ENCODE peak calls at places on chromosomes 11 and 22, in seven cellular contexts. One of them, this sample, is unnamed. For H3K36me3, the result is how much of the 10 kb centered on the place peaks cover.

GRCh38 chr11:128511712-128512111 is 75.6 kb downstream of the ETS1 start:
- DNase-seq in mammary epithelial cell: no peak
- DNase-seq in left ventricle myocardium inferior: no peak
- DNase-seq in brain microvascular endothelial cell: no peak
- DNase-seq in GM12878: no peak
- DNase-seq in Panc1: no peak
- DNase-seq in transverse colon: no peak
- DNase-seq in this sample: peak

GRCh38 chr11:59847620-59848019 is 2.3 kb upstream of the CBLIF start:
- DNase-seq in mammary epithelial cell: no peak
- DNase-seq in left ventricle myocardium inferior: no peak
- DNase-seq in brain microvascular endothelial cell: no peak
- DNase-seq in GM12878: no peak
- DNase-seq in Panc1: no peak
- DNase-seq in transverse colon: no peak
- DNase-seq in this sample: no peak

GRCh38 chr11:4093519-4094347 is 866 bp upstream of the RRM1 start:
- DNase-seq in mammary epithelial cell: no peak
- DNase-seq in left ventricle myocardium inferior: no peak
- DNase-seq in brain microvascular endothelial cell: no peak
- DNase-seq in GM12878: no peak
- DNase-seq in Panc1: no peak
- DNase-seq in transverse colon: no peak
- DNase-seq in this sample: no peak

GRCh38 chr22:29014301-29014700 is 47.3 kb downstream of the C22orf31 start:
- DNase-seq in mammary epithelial cell: no peak
- DNase-seq in left ventricle myocardium inferior: no peak
- DNase-seq in brain microvascular endothelial cell: no peak
- DNase-seq in GM12878: no peak
- DNase-seq in Panc1: no peak
- DNase-seq in transverse colon: no peak
- DNase-seq in this sample: no peak

GRCh38 chr11:64677441-64678023 is 45.5 kb downstream of the NRXN2 start:
- DNase-seq in mammary epithelial cell: no peak
- DNase-seq in left ventricle myocardium inferior: no peak
- DNase-seq in brain microvascular endothelial cell: no peak
- DNase-seq in GM12878: no peak
- DNase-seq in Panc1: no peak
- DNase-seq in transverse colon: no peak
- DNase-seq in this sample: no peak

GRCh38 chr11:2234963-2235362 is 35.4 kb downstream of the ASCL2 start:
- DNase-seq in mammary epithelial cell: no peak
- DNase-seq in left ventricle myocardium inferior: no peak
- DNase-seq in brain microvascular endothelial cell: no peak
- DNase-seq in GM12878: no peak
- DNase-seq in Panc1: no peak
- DNase-seq in transverse colon: no peak
- DNase-seq in this sample: no peak

GRCh38 chr22:37501610-37502341 is 15.6 kb upstream of the MFNG start:
- DNase-seq in mammary epithelial cell: peak
- DNase-seq in left ventricle myocardium inferior: peak
- DNase-seq in brain microvascular endothelial cell: peak
- DNase-seq in GM12878: no peak
- DNase-seq in Panc1: no peak
- DNase-seq in transverse colon: peak
- DNase-seq in this sample: peak

GRCh38 chr11:123430736-123431356 is 777 bp downstream of the GRAMD1B start:
- DNase-seq in mammary epithelial cell: peak
- DNase-seq in left ventricle myocardium inferior: peak
- DNase-seq in brain microvascular endothelial cell: peak
- DNase-seq in GM12878: no peak
- DNase-seq in Panc1: no peak
- DNase-seq in transverse colon: peak
- DNase-seq in this sample: peak

GRCh38 chr11:45896392-45897068 is 10.5 kb downstream of the FREY1 start:
- DNase-seq in mammary epithelial cell: no peak
- DNase-seq in left ventricle myocardium inferior: no peak
- DNase-seq in brain microvascular endothelial cell: no peak
- DNase-seq in GM12878: no peak
- DNase-seq in Panc1: no peak
- DNase-seq in transverse colon: no peak
- DNase-seq in this sample: no peak

GRCh38 chr22:46035380-46035741 is 58.4 kb upstream of the WNT7B start:
- DNase-seq in mammary epithelial cell: no peak
- DNase-seq in left ventricle myocardium inferior: no peak
- DNase-seq in brain microvascular endothelial cell: no peak
- DNase-seq in GM12878: no peak
- DNase-seq in Panc1: no peak
- DNase-seq in transverse colon: no peak
- DNase-seq in this sample: no peak

GRCh38 chr11:10564030-10564429 is 4.4 kb downstream of the LYVE1 start:
- DNase-seq in mammary epithelial cell: no peak
- DNase-seq in left ventricle myocardium inferior: no peak
- DNase-seq in brain microvascular endothelial cell: no peak
- DNase-seq in GM12878: no peak
- DNase-seq in Panc1: no peak
- DNase-seq in transverse colon: no peak
- DNase-seq in this sample: no peak

GRCh38 chr11:128779036-128779435 is 85.2 kb downstream of the FLI1 start:
- DNase-seq in mammary epithelial cell: no peak
- DNase-seq in left ventricle myocardium inferior: no peak
- DNase-seq in brain microvascular endothelial cell: peak
- DNase-seq in GM12878: no peak
- DNase-seq in Panc1: no peak
- DNase-seq in transverse colon: no peak
- DNase-seq in this sample: no peak

GRCh38 chr11:84249344-84250135 is 963.4 kb upstream of the CCDC90B start:
- DNase-seq in mammary epithelial cell: no peak
- DNase-seq in left ventricle myocardium inferior: no peak
- DNase-seq in brain microvascular endothelial cell: no peak
- DNase-seq in GM12878: peak
- DNase-seq in Panc1: no peak
- DNase-seq in transverse colon: no peak
- DNase-seq in this sample: no peak

GRCh38 chr22:43563571-43563970 is 151.8 kb downstream of the MPPED1 start:
- DNase-seq in mammary epithelial cell: no peak
- DNase-seq in left ventricle myocardium inferior: no peak
- DNase-seq in brain microvascular endothelial cell: no peak
- DNase-seq in GM12878: no peak
- DNase-seq in Panc1: no peak
- DNase-seq in transverse colon: no peak
- DNase-seq in this sample: no peak

GRCh38 chr11:73249304-73249703 is 22.8 kb upstream of the P2RY6 start:
- DNase-seq in mammary epithelial cell: peak
- DNase-seq in left ventricle myocardium inferior: no peak
- DNase-seq in brain microvascular endothelial cell: no peak
- DNase-seq in GM12878: peak
- DNase-seq in Panc1: no peak
- DNase-seq in transverse colon: peak
- DNase-seq in this sample: no peak

GRCh38 chr11:62444271-62444833 is 25.5 kb downstream of the SCGB1A1 start:
- DNase-seq in mammary epithelial cell: no peak
- DNase-seq in left ventricle myocardium inferior: peak
- DNase-seq in brain microvascular endothelial cell: peak
- DNase-seq in GM12878: peak
- DNase-seq in Panc1: no peak
- DNase-seq in transverse colon: peak
- DNase-seq in this sample: peak

GRCh38 chr11:121763526-121763925 is 310.8 kb upstream of the SORL1-AS1 start:
- DNase-seq in mammary epithelial cell: no peak
- DNase-seq in left ventricle myocardium inferior: no peak
- DNase-seq in brain microvascular endothelial cell: no peak
- DNase-seq in GM12878: peak
- DNase-seq in Panc1: no peak
- DNase-seq in transverse colon: no peak
- DNase-seq in this sample: no peak

GRCh38 chr11:66970808-66971442 is 4.2 kb upstream of the C11orf86 start:
- DNase-seq in mammary epithelial cell: peak
- DNase-seq in left ventricle myocardium inferior: no peak
- DNase-seq in brain microvascular endothelial cell: peak
- DNase-seq in GM12878: no peak
- DNase-seq in Panc1: peak
- DNase-seq in transverse colon: peak
- DNase-seq in this sample: peak

GRCh38 chr11:13046626-13047570 is 37.8 kb downstream of the RASSF10 start:
- DNase-seq in mammary epithelial cell: no peak
- DNase-seq in left ventricle myocardium inferior: no peak
- DNase-seq in brain microvascular endothelial cell: no peak
- DNase-seq in GM12878: no peak
- DNase-seq in Panc1: no peak
- DNase-seq in transverse colon: no peak
- DNase-seq in this sample: no peak

GRCh38 chr22:33000342-33001280 is 57.6 kb downstream of the SYN3 start:
- DNase-seq in mammary epithelial cell: peak
- DNase-seq in left ventricle myocardium inferior: peak
- DNase-seq in brain microvascular endothelial cell: peak
- DNase-seq in GM12878: no peak
- DNase-seq in Panc1: peak
- DNase-seq in transverse colon: peak
- DNase-seq in this sample: peak

GRCh38 chr11:116333193-116333592 is 439.6 kb downstream of the BUD13 start:
- DNase-seq in mammary epithelial cell: no peak
- DNase-seq in left ventricle myocardium inferior: no peak
- DNase-seq in brain microvascular endothelial cell: no peak
- DNase-seq in GM12878: no peak
- DNase-seq in Panc1: no peak
- DNase-seq in transverse colon: no peak
- DNase-seq in this sample: no peak

GRCh38 chr22:27107824-27108223 is 450.4 kb downstream of the MIAT start:
- DNase-seq in mammary epithelial cell: peak
- DNase-seq in left ventricle myocardium inferior: peak
- DNase-seq in brain microvascular endothelial cell: peak
- DNase-seq in GM12878: no peak
- DNase-seq in Panc1: no peak
- DNase-seq in transverse colon: peak
- DNase-seq in this sample: peak

GRCh38 chr11:2579315-2580060 is 120.3 kb downstream of the KCNQ1OT1 start:
- DNase-seq in mammary epithelial cell: no peak
- DNase-seq in left ventricle myocardium inferior: peak
- DNase-seq in brain microvascular endothelial cell: no peak
- DNase-seq in GM12878: no peak
- DNase-seq in Panc1: no peak
- DNase-seq in transverse colon: no peak
- DNase-seq in this sample: no peak

GRCh38 chr11:133907216-133907615 is 49.6 kb downstream of the IGSF9B start:
- DNase-seq in mammary epithelial cell: no peak
- DNase-seq in left ventricle myocardium inferior: no peak
- DNase-seq in brain microvascular endothelial cell: no peak
- DNase-seq in GM12878: no peak
- DNase-seq in Panc1: no peak
- DNase-seq in transverse colon: no peak
- DNase-seq in this sample: no peak

GRCh38 chr22:42404266-42404665 is 27.9 kb downstream of the NFAM1 start:
- DNase-seq in mammary epithelial cell: no peak
- DNase-seq in left ventricle myocardium inferior: no peak
- DNase-seq in brain microvascular endothelial cell: no peak
- DNase-seq in GM12878: no peak
- DNase-seq in Panc1: no peak
- DNase-seq in transverse colon: no peak
- DNase-seq in this sample: no peak

GRCh38 chr22:23183107-23183698 is 2.9 kb downstream of the BCR start:
- DNase-seq in mammary epithelial cell: peak
- DNase-seq in left ventricle myocardium inferior: peak
- DNase-seq in brain microvascular endothelial cell: peak
- DNase-seq in GM12878: no peak
- DNase-seq in Panc1: no peak
- DNase-seq in transverse colon: peak
- DNase-seq in this sample: peak
- H3K4me3 ChIP-seq in mammary epithelial cell: peak
- H3K4me3 ChIP-seq in left ventricle myocardium inferior: peak
- H3K4me3 ChIP-seq in brain microvascular endothelial cell: peak
- H3K4me3 ChIP-seq in GM12878: peak
- H3K4me3 ChIP-seq in Panc1: peak
- H3K4me3 ChIP-seq in transverse colon: peak
- H3K4me3 ChIP-seq in this sample: peak

DNA sequence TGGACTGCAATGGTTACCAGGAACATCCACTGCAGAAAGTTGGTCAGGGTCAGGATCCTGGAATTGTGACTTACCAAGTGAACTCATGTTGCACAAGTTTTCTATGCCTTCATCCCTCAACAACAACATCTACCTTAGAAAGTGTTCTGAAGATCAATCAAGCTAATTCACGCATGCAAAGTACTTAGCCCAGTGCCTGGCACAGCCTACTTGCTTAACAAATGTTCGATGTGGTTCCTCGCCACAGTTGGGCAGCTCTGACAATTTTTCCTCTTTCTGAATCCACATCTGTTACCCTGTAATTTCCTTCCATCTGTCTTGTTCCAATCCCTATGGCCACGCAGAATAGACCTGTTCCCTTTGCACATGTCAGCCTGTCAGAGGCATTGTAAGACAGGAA is 1415.1 kb downstream of the TBC1D22A start:
- DNase-seq in mammary epithelial cell: no peak
- DNase-seq in left ventricle myocardium inferior: no peak
- DNase-seq in brain microvascular endothelial cell: no peak
- DNase-seq in GM12878: no peak
- DNase-seq in Panc1: no peak
- DNase-seq in transverse colon: no peak
- DNase-seq in this sample: no peak
- H3K36me3 ChIP-seq in mammary epithelial cell: under half
- H3K36me3 ChIP-seq in left ventricle myocardium inferior: under half
- H3K36me3 ChIP-seq in brain microvascular endothelial cell: under half
- H3K36me3 ChIP-seq in GM12878: under half
- H3K36me3 ChIP-seq in Panc1: under half
- H3K36me3 ChIP-seq in transverse colon: under half
- H3K36me3 ChIP-seq in this sample: under half

GRCh38 chr11:96294289-96294688 is 48.7 kb downstream of the MAML2 start:
- DNase-seq in mammary epithelial cell: no peak
- DNase-seq in left ventricle myocardium inferior: no peak
- DNase-seq in brain microvascular endothelial cell: no peak
- DNase-seq in GM12878: no peak
- DNase-seq in Panc1: no peak
- DNase-seq in transverse colon: no peak
- DNase-seq in this sample: no peak
- H3K4me3 ChIP-seq in mammary epithelial cell: no peak
- H3K4me3 ChIP-seq in left ventricle myocardium inferior: peak
- H3K4me3 ChIP-seq in brain microvascular endothelial cell: no peak
- H3K4me3 ChIP-seq in GM12878: peak
- H3K4me3 ChIP-seq in Panc1: no peak
- H3K4me3 ChIP-seq in transverse colon: no peak
- H3K4me3 ChIP-seq in this sample: no peak

DNA sequence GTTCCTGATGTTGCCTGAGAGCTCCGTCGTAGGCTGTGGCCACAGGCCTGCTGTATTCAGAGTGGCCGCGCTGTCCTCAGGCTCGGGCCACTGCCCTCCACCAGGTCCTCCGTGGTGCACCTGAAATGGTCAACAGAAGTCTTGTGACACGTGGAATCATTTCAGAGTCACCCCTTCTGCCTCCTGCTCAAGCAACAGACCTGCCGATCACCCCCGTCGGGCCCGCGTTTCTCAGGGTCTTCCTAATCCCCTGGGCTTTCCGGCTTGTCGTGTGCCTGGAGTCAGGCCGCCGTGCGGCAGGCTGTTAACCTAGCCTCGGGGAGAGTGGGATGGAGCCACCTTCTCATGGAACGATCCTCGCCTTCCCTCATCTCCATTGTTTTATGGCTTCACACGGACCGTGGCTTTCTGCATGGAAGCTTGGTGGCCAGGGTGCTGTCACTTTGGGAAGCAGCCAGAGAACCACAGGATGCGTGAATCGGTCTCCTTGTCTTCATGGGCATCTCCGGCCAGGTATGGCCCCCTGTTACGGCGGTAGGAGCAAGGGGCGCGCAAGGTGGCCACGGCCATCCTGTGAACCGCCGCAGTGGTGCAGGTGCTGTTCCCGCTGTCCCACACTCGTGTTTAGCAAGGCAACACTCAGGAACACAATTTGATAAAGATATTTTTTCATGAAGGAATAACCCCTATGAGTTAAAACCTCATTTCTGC is 24.1 kb downstream of the NADSYN1 start:
- DNase-seq in mammary epithelial cell: no peak
- DNase-seq in left ventricle myocardium inferior: no peak
- DNase-seq in brain microvascular endothelial cell: no peak
- DNase-seq in GM12878: no peak
- DNase-seq in Panc1: no peak
- DNase-seq in transverse colon: no peak
- DNase-seq in this sample: no peak
- H3K36me3 ChIP-seq in mammary epithelial cell: under half
- H3K36me3 ChIP-seq in left ventricle myocardium inferior: half or more
- H3K36me3 ChIP-seq in brain microvascular endothelial cell: under half
- H3K36me3 ChIP-seq in GM12878: under half
- H3K36me3 ChIP-seq in Panc1: under half
- H3K36me3 ChIP-seq in transverse colon: under half
- H3K36me3 ChIP-seq in this sample: under half

This sample was measured in MG63.